ENCODE peak calls at places on chromosome 7, in eight cellular contexts. I, Y, Z, B, X, A, N and F are unnamed samples.

GRCh38 chr7:22137466-22137865 is 191.8 kb upstream of the CDCA7L start:
- DNase-seq in I (no peak), Y (no peak), Z (no peak), B (peak), X (no peak), A (no peak), N (no peak), F (peak)

GRCh38 chr7:70463332-70463938 is 668.5 kb upstream of the GALNT17 start:
- DNase-seq in I (no peak), Y (no peak), Z (no peak), B (no peak), X (no peak), A (no peak), N (no peak), F (no peak)

GRCh38 chr7:93987297-93987696 is 16.9 kb downstream of the BET1 start:
- DNase-seq in I (no peak), Y (no peak), Z (no peak), B (no peak), X (no peak), A (no peak), N (no peak), F (no peak)

GRCh38 chr7:98222533-98223195 is 11.4 kb downstream of the BHLHA15 start:
- DNase-seq in I (no peak), Y (no peak), Z (no peak), B (no peak), X (no peak), A (peak), N (no peak), F (no peak)

GRCh38 chr7:47039899-47040298 is 542.0 kb downstream of the TNS3 start:
- DNase-seq in I (no peak), Y (no peak), Z (no peak), B (peak), X (no peak), A (no peak), N (no peak), F (peak)

GRCh38 chr7:17131060-17131345 is 167.4 kb upstream of the AHR start:
- DNase-seq in I (no peak), Y (no peak), Z (no peak), B (no peak), X (no peak), A (no peak), N (no peak), F (peak)

GRCh38 chr7:26369519-26370385 is 78.1 kb downstream of the SNX10 start:
- DNase-seq in I (peak), Y (no peak), Z (peak), B (peak), X (no peak), A (no peak), N (no peak), F (peak)

GRCh38 chr7:100053201-100053600 is 3.6 kb downstream of the ZSCAN21 start:
- DNase-seq in I (peak), Y (no peak), Z (peak), B (peak), X (no peak), A (no peak), N (no peak), F (peak)